ENCODE peak calls at places on chromosomes 2 and 18, in ten cellular contexts. N, G, H, P, K, Y, L, D, R and Q are unnamed samples. For H3K4me1, the result is how much of the 10 kb centered on the place peaks cover.

GRCh38 chr2:21165350-21165749 is 41.6 kb downstream of the TDRD15 start:
- DNase-seq in K (no peak), L (peak), Y (no peak), H (no peak), G (no peak), N (no peak), D (no peak), P (no peak), R (peak), Q (no peak)

GRCh38 chr18:39366086-39366485 is 1800.5 kb upstream of the CELF4 start:
- DNase-seq in L (no peak), D (no peak), G (no peak), R (no peak), P (no peak), Y (no peak), K (no peak), H (no peak), N (no peak), Q (no peak)

GRCh38 chr18:9563326-9563725 is 51.0 kb downstream of the PPP4R1 start:
- DNase-seq in N (no peak), H (no peak), L (no peak), R (no peak), K (no peak), G (no peak), Y (no peak), P (no peak), D (no peak), Q (no peak)

GRCh38 chr18:62210138-62210537 is 23.1 kb downstream of the RELCH start:
- DNase-seq in Y (no peak), G (no peak), P (no peak), R (no peak), D (no peak), N (no peak), L (no peak), K (no peak), H (no peak), Q (no peak)

GRCh38 chr2:70084973-70085710 is 2.1 kb upstream of the PCBP1 start:
- DNase-seq in G (no peak), L (no peak), H (no peak), P (no peak), R (no peak), Y (peak), D (peak), N (peak), K (no peak), Q (peak)

GRCh38 chr2:23146011-23146410 is 239.0 kb upstream of the KLHL29 start:
- DNase-seq in L (no peak), P (no peak), K (no peak), N (no peak), H (no peak), G (no peak), D (no peak), Y (no peak), R (no peak), Q (no peak)

GRCh38 chr18:59353079-59353680 is 5.9 kb downstream of the LMAN1 start:
- DNase-seq in D (no peak), K (peak), G (no peak), L (peak), R (no peak), H (no peak), N (no peak), Y (no peak), P (no peak), Q (peak)

GRCh38 chr2:220144411-220144810 is 517.0 kb downstream of the SLC4A3 start:
- DNase-seq in D (no peak), Y (no peak), H (no peak), P (no peak), N (no peak), L (peak), G (no peak), K (no peak), R (no peak), Q (peak)

GRCh38 chr2:23618696-23619530 is 233.9 kb downstream of the KLHL29 start:
- DNase-seq in R (peak), H (no peak), D (no peak), P (no peak), Y (no peak), K (peak), N (no peak), G (no peak), L (peak), Q (no peak)

GRCh38 chr2:202669841-202670240 is 35.1 kb downstream of the FAM117B start:
- DNase-seq in R (no peak), P (no peak), L (no peak), H (no peak), N (no peak), Y (no peak), G (no peak), D (no peak), K (no peak), Q (no peak)

GRCh38 chr2:10473121-10473756 is 25.1 kb upstream of the ODC1 start:
- DNase-seq in N (no peak), P (peak), L (no peak), Y (no peak), K (no peak), G (no peak), D (no peak), R (no peak), H (no peak), Q (no peak)

GRCh38 chr2:165874445-165875039 is 79.0 kb downstream of the TTC21B start:
- DNase-seq in Y (no peak), L (peak), P (no peak), N (no peak), K (no peak), H (no peak), R (peak), G (no peak), D (no peak), Q (peak)

GRCh38 chr2:189267491-189267890 is 87.9 kb upstream of the COL5A2 start:
- DNase-seq in R (no peak), K (no peak), G (no peak), H (no peak), L (peak), D (no peak), N (no peak), P (no peak), Y (no peak), Q (no peak)

GRCh38 chr2:118987886-118988285 is 45.9 kb downstream of the MARCO start:
- DNase-seq in R (no peak), K (no peak), D (no peak), L (no peak), P (no peak), N (peak), Y (no peak), H (no peak), G (no peak), Q (no peak)

GRCh38 chr2:8202139-8202538 is 479.7 kb upstream of the ID2 start:
- DNase-seq in Y (no peak), P (no peak), H (no peak), G (no peak), L (no peak), R (no peak), K (no peak), D (no peak), N (no peak), Q (no peak)

GRCh38 chr2:226623587-226624368 is 175.8 kb downstream of the IRS1 start:
- DNase-seq in K (no peak), L (no peak), G (no peak), H (no peak), D (no peak), Y (no peak), N (no peak), P (no peak), R (peak), Q (no peak)

GRCh38 chr2:31694444-31694843 is 113.7 kb upstream of the SRD5A2 start:
- DNase-seq in H (no peak), D (no peak), K (no peak), G (no peak), N (no peak), L (peak), P (no peak), R (peak), Y (no peak), Q (no peak)

GRCh38 chr2:212669761-212670160 is 131.2 kb upstream of the ERBB4 start:
- DNase-seq in G (no peak), K (no peak), L (no peak), R (no peak), Y (no peak), P (no peak), N (no peak), H (no peak), D (no peak), Q (peak)

GRCh38 chr2:64086347-64087082 is 57.7 kb downstream of the PELI1 start:
- DNase-seq in G (no peak), D (no peak), P (no peak), Y (no peak), K (no peak), H (no peak), R (no peak), N (no peak), L (no peak), Q (no peak)

GRCh38 chr2:714005-714741 is 37.0 kb upstream of the TMEM18 start:
- DNase-seq in K (peak), N (peak), H (peak), R (peak), D (peak), Y (no peak), L (peak), P (no peak), G (peak), Q (no peak)

GRCh38 chr2:98457045-98457696 is 12.5 kb downstream of the INPP4A start:
- DNase-seq in H (peak), R (peak), D (peak), P (no peak), Y (no peak), N (no peak), L (peak), G (no peak), K (no peak), Q (peak)

GRCh38 chr18:8844721-8845148 is 139.4 kb downstream of the MTCL1 start:
- DNase-seq in K (peak), G (no peak), N (no peak), Y (no peak), L (no peak), R (no peak), D (no peak), H (no peak), P (no peak), Q (peak)

GRCh38 chr2:167049659-167050058 is 161.4 kb downstream of the XIRP2 start:
- DNase-seq in H (no peak), R (peak), L (no peak), D (no peak), N (no peak), K (no peak), Y (no peak), P (no peak), G (no peak), Q (no peak)

GRCh38 chr2:63049291-63050185 is 1.1 kb upstream of the OTX1 start:
- DNase-seq in N (no peak), K (no peak), P (no peak), D (no peak), R (no peak), Y (no peak), L (peak), G (no peak), H (no peak), Q (peak)

GRCh38 chr2:227509086-227509485 is 37.1 kb downstream of the AGFG1 start:
- DNase-seq in P (no peak), L (no peak), D (no peak), H (no peak), K (no peak), N (no peak), G (no peak), R (no peak), Y (no peak), Q (no peak)

GRCh38 chr2:85396531-85397470 is 13.4 kb downstream of the CAPG start:
- DNase-seq in R (no peak), P (no peak), L (no peak), Y (no peak), K (no peak), D (no peak), G (no peak), H (no peak), N (no peak), Q (no peak)

GRCh38 chr2:240921319-240922233 is 15.4 kb downstream of the CROCC2 start:
- DNase-seq in G (peak), Y (no peak), K (peak), L (peak), R (peak), D (no peak), P (peak), H (no peak), N (peak), Q (peak)

GRCh38 chr2:25308599-25308998 is 33.1 kb downstream of the DNMT3A start:
- DNase-seq in D (no peak), N (no peak), G (no peak), H (no peak), Y (no peak), L (no peak), P (no peak), K (no peak), R (no peak), Q (no peak)
- H3K4me1 ChIP-seq in D (under half), N (under half), G (half or more), H (under half), Y (under half), L (under half), P (under half), K (under half), R (under half), Q (under half)

GRCh38 chr18:63267990-63268721 is 51.4 kb downstream of the BCL2 start:
- DNase-seq in P (no peak), Y (no peak), N (no peak), D (no peak), L (peak), R (peak), K (no peak), G (no peak), H (no peak), Q (no peak)
- H3K4me1 ChIP-seq in P (under half), Y (under half), N (under half), D (under half), L (under half), R (under half), K (under half), G (under half), H (under half), Q (under half)

GRCh38 chr2:42925742-42926437 is 133.5 kb upstream of the HAAO start:
- DNase-seq in N (peak), P (no peak), Y (no peak), K (no peak), H (no peak), D (no peak), R (peak), G (peak), L (peak), Q (no peak)

GRCh38 chr2:42922293-42922692 is 129.9 kb upstream of the HAAO start:
- DNase-seq in L (no peak), P (no peak), R (no peak), Y (no peak), N (no peak), G (no peak), K (no peak), H (no peak), D (no peak), Q (no peak)

GRCh38 chr2:42924436-42924897 is 132.1 kb upstream of the HAAO start:
- DNase-seq in G (no peak), K (no peak), R (no peak), H (no peak), N (no peak), Y (no peak), D (no peak), P (no peak), L (no peak), Q (no peak)

GRCh38 chr2:42922790-42923631 is 130.6 kb upstream of the HAAO start:
- DNase-seq in L (peak), R (peak), P (no peak), D (no peak), Y (no peak), K (no peak), G (no peak), H (no peak), N (no peak), Q (peak)

GRCh38 chr2:42923632-42924425 is 131.4 kb upstream of the HAAO start:
- DNase-seq in H (no peak), G (no peak), R (peak), P (no peak), D (no peak), L (peak), Y (no peak), K (no peak), N (no peak), Q (no peak)
- H3K4me1 ChIP-seq in H (under half), G (half or more), R (half or more), P (under half), D (under half), L (half or more), Y (under half), K (under half), N (half or more), Q (under half)

DNA sequence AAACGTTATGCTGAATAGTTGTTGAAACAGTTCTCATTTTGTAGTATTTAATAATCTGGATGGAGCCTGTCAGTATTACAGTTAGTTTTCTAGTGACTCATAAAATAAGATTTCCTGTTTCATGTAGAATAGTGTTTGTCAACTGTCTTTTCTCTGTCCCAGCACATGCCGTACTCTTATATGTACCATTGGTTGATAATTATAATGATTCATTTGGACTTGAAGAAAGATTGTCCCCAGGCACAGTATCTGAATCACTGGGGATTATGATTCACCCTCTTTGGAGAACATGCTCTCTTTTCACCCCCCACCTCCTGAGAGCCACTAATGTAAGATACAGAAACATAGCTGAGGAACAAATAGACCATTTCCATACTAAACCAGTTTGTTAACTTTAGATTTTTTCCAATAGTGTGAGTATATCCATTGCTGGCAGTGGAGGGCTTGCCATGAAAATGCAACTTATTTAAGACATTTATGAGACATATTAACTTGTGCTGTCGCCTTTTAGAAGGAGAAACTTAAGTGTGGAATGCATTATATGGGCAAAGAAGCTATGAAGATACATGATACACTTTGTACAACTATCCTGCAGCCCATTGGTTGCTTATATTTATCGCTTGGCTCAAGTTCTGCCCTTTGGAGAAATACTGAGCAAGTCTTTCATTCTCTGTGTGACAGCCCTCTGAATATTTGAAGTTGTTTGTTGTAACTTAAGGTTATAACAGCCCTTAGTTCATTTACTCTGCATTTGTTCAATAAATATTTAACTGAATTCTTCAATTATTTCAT is 12.4 kb downstream of the COPS8 start:
- DNase-seq in K (no peak), D (no peak), Y (no peak), P (no peak), G (no peak), H (peak), R (peak), L (peak), N (no peak), Q (peak)
- H3K4me1 ChIP-seq in K (under half), D (under half), Y (under half), P (under half), G (under half), H (under half), R (half or more), L (under half), N (under half), Q (under half)

DNA sequence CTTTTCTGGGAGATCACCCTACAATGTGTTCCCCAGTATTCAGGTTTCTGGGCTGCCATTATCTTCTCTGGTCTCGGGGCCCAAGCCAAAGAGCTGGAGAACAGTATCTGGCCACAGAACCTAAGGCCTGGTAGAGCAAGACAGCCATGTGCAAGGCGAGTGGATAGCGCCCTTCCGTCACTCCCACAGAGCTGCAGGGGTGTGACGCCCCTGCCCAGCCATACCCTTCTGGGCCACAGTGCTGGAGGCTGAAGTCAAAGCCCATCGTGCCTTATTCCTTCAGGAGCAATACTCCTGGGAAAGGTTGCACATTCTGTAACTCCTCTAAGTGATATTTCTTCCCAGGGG is 54.4 kb downstream of the BCL11A start:
- DNase-seq in Y (no peak), L (no peak), P (no peak), D (no peak), N (no peak), R (no peak), K (no peak), H (no peak), G (no peak), Q (no peak)
- H3K4me1 ChIP-seq in Y (under half), L (under half), P (under half), D (under half), N (under half), R (under half), K (under half), H (under half), G (under half), Q (under half)

DNA sequence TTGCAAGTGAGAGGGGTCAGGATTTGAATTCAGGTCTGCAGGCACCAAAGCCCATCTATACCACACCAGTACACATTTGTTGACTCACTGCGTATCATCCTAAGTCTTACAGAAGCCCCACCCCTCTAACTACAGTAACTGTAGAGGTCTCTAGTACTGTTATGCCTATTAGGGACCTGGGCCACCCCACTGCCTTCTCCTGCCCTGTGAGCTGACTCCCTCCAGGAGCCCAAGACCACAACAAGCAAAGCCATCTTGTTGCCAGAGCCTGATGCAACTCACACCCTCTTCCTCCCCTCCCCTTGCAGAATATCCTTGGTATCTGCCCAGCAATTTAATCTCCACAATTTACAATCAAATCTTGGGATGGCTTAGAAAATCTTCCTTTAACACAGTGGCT is 17.6 kb upstream of the CYP1B1 start:
- DNase-seq in D (no peak), Y (no peak), P (no peak), G (no peak), H (no peak), N (no peak), R (peak), K (no peak), L (peak), Q (no peak)
- H3K4me1 ChIP-seq in D (under half), Y (under half), P (under half), G (under half), H (half or more), N (under half), R (half or more), K (under half), L (half or more), Q (under half)

DNA sequence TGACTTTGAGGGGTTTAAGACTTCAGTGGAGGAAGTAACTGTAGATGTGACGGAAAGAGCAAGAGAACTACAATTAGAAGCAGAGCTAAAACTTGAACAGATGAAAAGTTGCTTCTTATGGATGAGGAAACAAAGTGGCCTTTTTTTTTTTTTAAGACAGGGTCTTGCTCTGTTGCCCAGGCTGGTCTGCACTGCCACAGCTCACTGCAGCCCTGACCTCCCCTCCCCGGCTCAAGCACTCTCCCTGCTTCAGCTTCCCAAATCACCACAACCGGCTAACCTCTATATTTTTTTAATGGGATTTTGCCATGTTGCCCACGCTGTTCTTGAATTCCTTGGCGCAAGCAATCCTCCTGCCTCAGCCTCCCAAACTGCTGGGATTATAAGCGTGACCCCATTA is 3.2 kb downstream of the MAP3K2 start:
- DNase-seq in K (no peak), R (no peak), N (no peak), H (no peak), D (no peak), P (no peak), L (no peak), Y (no peak), G (no peak), Q (no peak)
- H3K4me1 ChIP-seq in K (under half), R (half or more), N (under half), H (under half), D (under half), P (half or more), L (under half), Y (under half), G (under half), Q (under half)